ENCODE peak calls at places on chromosomes 12 and 14, in four cellular contexts. Z is HCT116, A is HepG2, Y is K562. M is an unnamed sample.

GRCh38 chr12:21337959-21338704 is 3.4 kb upstream of the SLCO1A2 start:
- DNase-seq in Z (no peak), A (no peak), Y (no peak), M (no peak)

GRCh38 chr14:100873083-100873482 is 30.4 kb downstream of the RTL1 start:
- DNase-seq in A (no peak), Z (no peak), Y (no peak), M (no peak)

GRCh38 chr14:76115010-76115422 is 36.7 kb upstream of the GPATCH2L start:
- DNase-seq in Z (no peak), Y (no peak), A (no peak), M (no peak)

GRCh38 chr14:54893151-54893760 is 9.4 kb downstream of the GCH1 start:
- DNase-seq in A (peak), Y (peak), Z (peak), M (no peak)

GRCh38 chr14:94543450-94544123 is 17.7 kb upstream of the SERPINA4 start:
- DNase-seq in A (peak), Y (no peak), Z (no peak), M (no peak)

GRCh38 chr14:77407158-77407557 is 16.2 kb downstream of the NOXRED1 start:
- DNase-seq in Z (no peak), A (no peak), Y (peak), M (no peak)

GRCh38 chr12:12804432-12804886 is 8.7 kb upstream of the DDX47 start:
- DNase-seq in A (peak), Y (no peak), Z (peak), M (no peak)

GRCh38 chr12:121789233-121789781 is 4.2 kb downstream of the RHOF start:
- DNase-seq in Y (no peak), Z (no peak), A (no peak), M (no peak)

GRCh38 chr12:52258335-52258901 is 16.0 kb upstream of the KRT86 start:
- DNase-seq in A (no peak), Y (no peak), Z (no peak), M (no peak)

GRCh38 chr12:51421266-51421884 is 3.3 kb upstream of the SLC4A8 start:
- DNase-seq in Y (peak), A (peak), Z (peak), M (peak)

GRCh38 chr14:63926641-63927040 is 73.8 kb downstream of the SYNE2 start:
- DNase-seq in Y (no peak), A (no peak), Z (no peak), M (no peak)

GRCh38 chr14:70754989-70755388 is 54.3 kb downstream of the MAP3K9 start:
- DNase-seq in Y (no peak), Z (peak), A (peak), M (peak)

GRCh38 chr12:96070670-96071279 is 35.4 kb upstream of the LTA4H start:
- DNase-seq in A (peak), Z (no peak), Y (peak), M (no peak)

GRCh38 chr12:4911316-4911994 is 1.8 kb downstream of the KCNA1 start:
- DNase-seq in A (no peak), Z (no peak), Y (no peak), M (no peak)

GRCh38 chr14:65482769-65483438 is 70.4 kb downstream of the FUT8 start:
- DNase-seq in Y (peak), Z (no peak), A (no peak), M (no peak)

GRCh38 chr12:110256780-110257431 is 24.1 kb upstream of the ATP2A2 start:
- DNase-seq in Z (no peak), Y (no peak), A (no peak), M (no peak)

GRCh38 chr12:27851311-27851710 is 71.3 kb upstream of the MANSC4 start:
- DNase-seq in Z (no peak), A (no peak), Y (peak), M (no peak)

GRCh38 chr14:76133103-76133502 is 18.6 kb upstream of the GPATCH2L start:
- DNase-seq in A (peak), Y (peak), Z (no peak), M (no peak)

GRCh38 chr12:119412811-119413794 is 78.6 kb downstream of the CCDC60 start:
- DNase-seq in Z (peak), A (peak), Y (peak), M (peak)

GRCh38 chr12:127785535-127785934 is 481.4 kb upstream of the TMEM132C start:
- DNase-seq in Z (no peak), A (no peak), Y (no peak), M (no peak)

GRCh38 chr14:106842687-106843086 is 1316.3 kb downstream of the TMEM121 start:
- DNase-seq in A (peak), Y (peak), Z (no peak), M (no peak)

GRCh38 chr12:43011383-43011926 is 421.9 kb upstream of the PRICKLE1 start:
- DNase-seq in Z (no peak), A (no peak), Y (no peak), M (no peak)

GRCh38 chr12:90013409-90013808 is 304.8 kb upstream of the ATP2B1 start:
- DNase-seq in A (no peak), Y (no peak), Z (no peak), M (peak)

GRCh38 chr14:95190857-95191256 is 33.5 kb upstream of the DICER1 start:
- DNase-seq in Z (no peak), Y (no peak), A (no peak), M (no peak)

GRCh38 chr12:62372134-62372533 is 94.5 kb upstream of the MON2 start:
- DNase-seq in Y (no peak), Z (no peak), A (no peak), M (no peak)

GRCh38 chr14:52064174-52064573 is 4.7 kb downstream of the NID2 start:
- DNase-seq in Y (no peak), A (no peak), Z (no peak), M (no peak)

GRCh38 chr12:96986883-96987523 is 79.9 kb downstream of the NEDD1 start:
- DNase-seq in Z (peak), A (peak), Y (peak), M (no peak)

GRCh38 chr14:68088463-68088862 is 268.9 kb downstream of the RAD51B start:
- DNase-seq in Y (no peak), A (no peak), Z (peak), M (peak)

GRCh38 chr12:111429760-111430417 is 24.2 kb downstream of the SH2B3 start:
- DNase-seq in Z (no peak), Y (no peak), A (no peak), M (no peak)

GRCh38 chr12:23631991-23632390 is 317.5 kb downstream of the SOX5 start:
- DNase-seq in Z (no peak), A (no peak), Y (no peak), M (no peak)

GRCh38 chr12:118689793-118690192 is 291.5 kb upstream of the SRRM4 start:
- DNase-seq in A (no peak), Z (no peak), Y (no peak), M (no peak)

GRCh38 chr12:130480887-130481286 is 143.2 kb downstream of the PIWIL1 start:
- DNase-seq in Z (no peak), Y (no peak), A (no peak), M (no peak)

GRCh38 chr14:23446291-23446851 is 10.9 kb upstream of the MYH7 start:
- DNase-seq in Y (no peak), A (no peak), Z (no peak), M (no peak)

GRCh38 chr12:107400686-107401447 is 284.7 kb upstream of the PWP1 start:
- DNase-seq in Z (no peak), Y (no peak), A (no peak), M (no peak)

GRCh38 chr12:131917711-131918306 is 11.3 kb upstream of the PUS1 start:
- DNase-seq in Z (no peak), Y (no peak), A (no peak), M (no peak)

GRCh38 chr12:67892289-67892688 is 97.0 kb upstream of the IFNG-AS1 start:
- DNase-seq in Z (no peak), A (no peak), Y (no peak), M (no peak)

GRCh38 chr12:50164963-50165362 is 2.2 kb downstream of the CERS5 start:
- DNase-seq in A (no peak), Z (no peak), Y (no peak), M (no peak)

GRCh38 chr12:50162225-50162624 is 4.9 kb downstream of the CERS5 start:
- DNase-seq in Z (no peak), Y (no peak), A (no peak), M (no peak)

GRCh38 chr12:50167026-50167742 is at the start of gene CERS5:
- DNase-seq in Y (peak), A (peak), Z (peak), M (peak)

DNA sequence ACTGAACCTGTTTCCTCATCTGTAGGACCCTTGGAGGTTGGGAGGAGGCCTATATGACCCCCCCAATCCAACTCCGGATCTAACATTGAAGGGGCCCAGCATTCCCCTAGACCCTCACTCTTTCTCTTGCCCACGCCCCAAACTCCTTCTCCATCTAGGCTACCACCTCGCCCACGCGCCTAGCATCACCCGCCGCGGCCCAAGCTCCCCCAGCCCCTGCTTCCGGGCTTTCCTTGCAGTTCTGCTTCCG is 468 bp downstream of the CERS5 start:
- DNase-seq in Z (no peak), A (no peak), Y (peak), M (no peak)
- TF ChIP-seq TCF7L2 in Z (no peak), A (no peak), Y (no peak), M (no peak)

GRCh38 chr12:87660987-87661769 is 368.0 kb downstream of the C12orf50 start:
- DNase-seq in Z (no peak), Y (no peak), A (no peak), M (no peak)

GRCh38 chr12:87661770-87662402 is 367.3 kb downstream of the C12orf50 start:
- DNase-seq in Y (no peak), A (no peak), Z (no peak), M (no peak)

GRCh38 chr12:87652026-87652425 is 377.2 kb downstream of the C12orf50 start:
- DNase-seq in Z (no peak), A (no peak), Y (no peak), M (no peak)

DNA sequence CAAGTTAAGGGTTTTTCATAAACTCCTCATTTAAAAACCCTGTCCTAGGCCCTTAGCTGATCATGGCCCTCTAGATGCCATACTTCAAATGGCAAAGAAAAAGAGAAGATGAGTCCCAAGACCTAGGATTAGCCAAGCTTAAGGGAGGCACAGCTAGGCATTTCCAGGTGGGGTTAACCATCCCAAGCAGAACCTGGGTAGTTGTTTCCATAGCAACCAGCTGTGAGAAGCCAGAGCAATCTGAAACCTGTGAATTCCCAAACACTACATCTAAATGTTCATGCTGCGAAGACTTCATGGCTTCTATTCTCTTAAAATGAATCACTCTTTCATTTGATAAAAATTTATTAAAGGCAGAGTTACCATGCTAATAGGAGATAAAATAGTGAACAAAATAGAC is 372.9 kb downstream of the C12orf50 start:
- DNase-seq in Y (no peak), A (no peak), Z (no peak), M (no peak)
- TF ChIP-seq REST in Y (no peak), A (no peak), Z (no peak), M (no peak)

GRCh38 chr12:56836800-56837663 is 73.9 kb downstream of the HSD17B6 start:
- DNase-seq in Z (no peak), Y (peak), A (no peak), M (no peak)
- TF ChIP-seq POLR2AphosphoS5 in Z (no peak), Y (no peak), A (no peak), M (no peak)

GRCh38 chr12:54968181-54968730 is 16.3 kb downstream of the TESPA1 start:
- DNase-seq in Z (no peak), Y (no peak), A (no peak), M (no peak)

GRCh38 chr12:54970741-54971140 is 13.8 kb downstream of the TESPA1 start:
- DNase-seq in A (no peak), Z (no peak), Y (no peak), M (no peak)

GRCh38 chr12:54967461-54967860 is 17.1 kb downstream of the TESPA1 start:
- DNase-seq in Z (no peak), A (no peak), Y (peak), M (no peak)
- TF ChIP-seq TCF7L2 in Z (no peak), A (no peak), Y (no peak), M (no peak)

GRCh38 chr12:105262461-105263184 is 26.6 kb upstream of the APPL2 start:
- DNase-seq in A (no peak), Y (no peak), Z (no peak), M (no peak)

GRCh38 chr12:105264771-105265170 is 28.8 kb upstream of the APPL2 start:
- DNase-seq in A (no peak), Y (no peak), Z (no peak), M (no peak)

GRCh38 chr12:105259226-105259625 is 23.3 kb upstream of the APPL2 start:
- DNase-seq in Z (no peak), A (no peak), Y (no peak), M (no peak)

GRCh38 chr12:105257321-105257728 is 21.4 kb upstream of the APPL2 start:
- DNase-seq in Z (no peak), A (no peak), Y (no peak), M (no peak)

GRCh38 chr12:105261010-105261409 is 25.0 kb upstream of the APPL2 start:
- DNase-seq in Z (no peak), A (no peak), Y (no peak), M (no peak)
- TF ChIP-seq REST in Z (no peak), A (no peak), Y (no peak), M (no peak)

DNA sequence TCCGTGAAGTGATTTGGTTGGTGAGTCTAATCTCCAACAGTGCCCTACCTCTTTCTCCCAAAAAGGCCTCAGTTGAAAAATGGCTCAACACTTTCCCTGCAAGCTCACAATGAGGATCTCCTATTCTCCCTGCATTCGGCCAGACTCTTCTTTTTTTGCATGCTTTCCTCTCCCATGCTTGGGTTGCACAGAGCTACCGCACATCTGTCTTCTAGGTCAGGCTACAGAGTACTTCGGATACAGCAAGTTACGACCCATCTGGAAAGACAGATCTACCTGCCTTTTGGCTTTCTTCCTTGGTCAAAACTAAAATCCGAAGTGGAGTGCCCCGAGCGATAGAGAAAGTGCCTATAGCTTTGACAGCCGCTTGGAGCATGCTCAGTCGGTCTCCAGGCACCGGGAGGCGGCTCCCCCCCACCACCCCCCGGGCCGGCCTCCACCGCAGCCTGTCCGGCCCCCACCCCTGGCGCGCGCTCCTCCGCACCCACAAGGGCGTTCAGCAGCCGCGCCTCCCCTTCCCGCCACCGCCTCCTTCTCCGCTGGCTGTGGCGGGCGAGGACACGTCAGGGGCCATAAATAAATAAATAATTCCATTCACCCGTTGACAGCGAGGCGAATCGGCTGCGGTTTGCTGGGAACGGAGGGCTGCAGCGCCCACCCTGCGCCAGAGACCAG is at the start of gene SLC16A7:
- DNase-seq in A (peak), Y (peak), Z (peak), M (no peak)
- TF ChIP-seq POLR2AphosphoS5 in A (no peak), Y (no peak), Z (peak), M (no peak)

DNA sequence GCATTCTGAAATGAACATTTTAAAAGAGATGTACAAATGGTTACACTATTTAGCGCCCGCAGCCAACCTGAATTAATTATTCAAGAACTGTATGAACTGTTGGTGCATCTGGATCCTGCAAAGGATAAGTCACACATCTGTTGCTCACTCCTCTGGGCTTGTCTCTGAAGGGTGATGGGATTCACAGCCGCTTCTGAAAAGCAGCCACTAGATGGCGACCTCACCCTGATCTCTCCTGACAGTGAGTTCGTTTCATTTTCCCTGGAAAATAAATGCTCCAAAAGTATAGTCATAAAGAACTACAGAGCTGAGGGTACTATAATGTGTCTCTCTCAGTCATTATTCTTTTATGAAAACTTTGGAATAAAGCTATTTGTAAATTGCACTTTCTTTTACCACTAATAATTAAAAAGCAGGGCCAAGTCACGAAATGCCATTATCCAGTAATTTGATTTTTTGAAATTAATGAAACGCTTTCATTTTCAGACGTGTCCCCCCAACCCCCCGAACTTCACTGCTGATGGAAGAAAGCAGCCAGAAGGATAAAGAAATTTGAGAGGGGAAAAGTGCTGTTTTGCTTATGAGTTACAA is 789.6 kb downstream of the NRXN3 start:
- DNase-seq in Y (peak), Z (peak), A (peak), M (peak)
- TF ChIP-seq TCF7L2 in Y (no peak), Z (no peak), A (no peak), M (no peak)

GRCh38 chr14:104087981-104088850 is 2.7 kb downstream of the ASPG start:
- DNase-seq in Y (no peak), Z (no peak), A (peak), M (no peak)
- TF ChIP-seq REST in Y (no peak), Z (no peak), A (no peak), M (no peak)

GRCh38 chr12:47825239-47825639 is 5.5 kb upstream of the HDAC7 start:
- DNase-seq in Y (no peak), A (no peak), Z (no peak), M (no peak)
- TF ChIP-seq POLR2AphosphoS5 in Y (no peak), A (no peak), Z (no peak), M (no peak)

DNA sequence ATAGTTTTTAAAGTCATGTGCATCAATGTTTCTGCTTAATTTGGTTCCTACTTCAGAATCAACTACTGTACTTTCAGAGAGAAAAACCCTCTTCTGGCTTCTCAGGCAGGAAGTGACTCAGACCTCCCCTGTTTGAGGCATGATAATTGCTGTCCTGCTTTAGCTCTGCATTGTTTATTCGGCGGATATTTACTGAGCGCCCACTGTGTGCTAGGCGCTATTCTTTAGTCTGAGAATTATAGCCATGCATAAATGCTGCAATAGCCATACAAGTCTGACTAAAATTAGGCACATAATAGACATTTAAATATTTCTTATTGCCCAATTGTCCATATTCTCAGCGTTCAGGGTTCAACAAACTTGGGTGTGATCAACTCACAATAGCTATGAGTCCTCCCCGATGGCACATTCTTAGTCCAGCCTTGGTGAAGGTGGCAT is 6.1 kb upstream of the AMIGO2 start:
- DNase-seq in A (peak), Y (peak), Z (no peak), M (no peak)
- TF ChIP-seq TCF7L2 in A (no peak), Y (no peak), Z (no peak), M (no peak)

M was measured in Panc1.